ENCODE peak calls at places on chromosomes 13 and 19, in five cellular contexts. C is psoas muscle, G is Peyer's patch, P is AG04449, O is bronchial epithelial cell. M is an unnamed sample.

GRCh38 chr19:29588095-29588494 is 18.0 kb upstream of the POP4 start:
- DNase-seq in C (no peak), G (no peak), P (no peak), O (no peak), M (no peak)

GRCh38 chr19:18804139-18804601 is 13.1 kb upstream of the COMP start:
- DNase-seq in C (no peak), G (no peak), P (no peak), O (no peak), M (no peak)

GRCh38 chr13:52812941-52813340 is 35.5 kb downstream of the PCDH8 start:
- DNase-seq in C (no peak), G (no peak), P (no peak), O (no peak), M (peak)

GRCh38 chr19:12833747-12834417 is 497 bp downstream of the RTBDN start:
- DNase-seq in C (no peak), G (no peak), P (no peak), O (no peak), M (peak)

GRCh38 chr13:110272227-110272626 is 34.7 kb downstream of the COL4A1 start:
- DNase-seq in C (no peak), G (no peak), P (no peak), O (no peak), M (no peak)

GRCh38 chr19:792361-792885 is 4.8 kb upstream of the PTBP1 start:
- DNase-seq in C (no peak), G (no peak), P (no peak), O (no peak), M (no peak)

GRCh38 chr19:58274771-58275199 is 4.0 kb upstream of the ZNF8 start:
- DNase-seq in C (no peak), G (no peak), P (no peak), O (peak), M (no peak)

GRCh38 chr19:16199275-16199932 is 1.7 kb downstream of the AP1M1 start:
- DNase-seq in C (no peak), G (no peak), P (no peak), O (peak), M (no peak)

GRCh38 chr19:1383014-1383310 is 745 bp upstream of the NDUFS7 start:
- DNase-seq in C (no peak), G (no peak), P (peak), O (no peak), M (no peak)

GRCh38 chr19:15288146-15288963 is 44.0 kb downstream of the BRD4 start:
- DNase-seq in C (no peak), G (peak), P (no peak), O (no peak), M (peak)

GRCh38 chr13:98950705-98951104 is 27.2 kb downstream of the DOCK9 start:
- DNase-seq in C (no peak), G (no peak), P (no peak), O (no peak), M (no peak)

GRCh38 chr13:71867101-71867814 is at the start of gene DACH1:
- DNase-seq in C (peak), G (no peak), P (no peak), O (peak), M (peak)

GRCh38 chr13:75723927-75724326 is 87.8 kb downstream of the LMO7 start:
- DNase-seq in C (no peak), G (no peak), P (no peak), O (no peak), M (no peak)

GRCh38 chr13:75724742-75725504 is 88.8 kb downstream of the LMO7 start:
- DNase-seq in C (no peak), G (no peak), P (no peak), O (peak), M (no peak)

GRCh38 chr13:75721307-75721706 is 85.2 kb downstream of the LMO7 start:
- DNase-seq in C (no peak), G (no peak), P (no peak), O (no peak), M (no peak)

GRCh38 chr13:75725784-75726183 is 89.7 kb downstream of the LMO7 start:
- DNase-seq in C (no peak), G (no peak), P (no peak), O (peak), M (no peak)

DNA sequence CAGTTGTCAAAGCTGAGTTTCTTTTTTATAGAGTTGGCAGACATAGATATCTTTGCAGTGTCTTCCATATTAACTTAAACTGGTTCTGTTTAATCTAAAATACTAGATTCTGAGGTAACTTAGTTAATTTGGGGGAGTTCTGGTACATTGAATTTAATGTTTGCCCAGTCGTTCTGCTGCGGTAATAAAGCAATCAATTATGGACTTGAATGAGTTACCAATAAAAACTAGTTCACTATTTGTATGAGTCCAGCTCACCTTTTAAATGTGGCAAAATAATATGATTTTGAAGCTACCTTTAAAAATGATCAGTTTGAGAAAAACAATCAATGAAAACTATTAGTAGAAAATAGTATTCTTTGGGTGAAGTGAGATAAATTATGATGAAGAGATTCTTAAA is 90.2 kb downstream of the LMO7 start:
- DNase-seq in C (no peak), G (no peak), P (no peak), O (no peak), M (no peak)
- H3K4me3 ChIP-seq in C (no peak), G (no peak), P (no peak), O (no peak), M (no peak)

GRCh38 chr13:113758651-113759524 is at the start of gene TMEM255B:
- DNase-seq in C (peak), G (peak), P (no peak), O (peak), M (peak)
- H3K4me3 ChIP-seq in C (peak), G (peak), P (peak), O (peak), M (peak)

GRCh38 chr19:4584670-4585460 is 25.4 kb upstream of the SEMA6B start:
- DNase-seq in C (no peak), G (no peak), P (no peak), O (no peak), M (no peak)

GRCh38 chr19:4585556-4585955 is 26.1 kb upstream of the SEMA6B start:
- DNase-seq in C (no peak), G (no peak), P (no peak), O (no peak), M (no peak)

GRCh38 chr19:4582980-4583842 is 23.7 kb upstream of the SEMA6B start:
- DNase-seq in C (no peak), G (no peak), P (no peak), O (no peak), M (no peak)

GRCh38 chr19:4582112-4582553 is 22.6 kb upstream of the SEMA6B start:
- DNase-seq in C (no peak), G (no peak), P (no peak), O (no peak), M (no peak)

GRCh38 chr19:4583961-4584669 is 24.6 kb upstream of the SEMA6B start:
- DNase-seq in C (no peak), G (no peak), P (no peak), O (no peak), M (peak)
- H3K4me3 ChIP-seq in C (peak), G (peak), P (peak), O (peak), M (no peak)

GRCh38 chr19:33175156-33175782 is 18.9 kb upstream of the LRP3 start:
- DNase-seq in C (no peak), G (no peak), P (no peak), O (no peak), M (no peak)
- H3K4me3 ChIP-seq in C (peak), G (no peak), P (peak), O (no peak), M (no peak)

GRCh38 chr13:97175041-97175440 is 47.1 kb upstream of the MBNL2 start:
- DNase-seq in C (no peak), G (no peak), P (no peak), O (no peak), M (no peak)

GRCh38 chr13:97185291-97185690 is 36.8 kb upstream of the MBNL2 start:
- DNase-seq in C (no peak), G (no peak), P (no peak), O (no peak), M (no peak)

GRCh38 chr13:97182065-97182890 is 39.9 kb upstream of the MBNL2 start:
- DNase-seq in C (no peak), G (no peak), P (no peak), O (peak), M (no peak)

GRCh38 chr13:97174638-97175037 is 47.5 kb upstream of the MBNL2 start:
- DNase-seq in C (no peak), G (no peak), P (no peak), O (peak), M (no peak)

DNA sequence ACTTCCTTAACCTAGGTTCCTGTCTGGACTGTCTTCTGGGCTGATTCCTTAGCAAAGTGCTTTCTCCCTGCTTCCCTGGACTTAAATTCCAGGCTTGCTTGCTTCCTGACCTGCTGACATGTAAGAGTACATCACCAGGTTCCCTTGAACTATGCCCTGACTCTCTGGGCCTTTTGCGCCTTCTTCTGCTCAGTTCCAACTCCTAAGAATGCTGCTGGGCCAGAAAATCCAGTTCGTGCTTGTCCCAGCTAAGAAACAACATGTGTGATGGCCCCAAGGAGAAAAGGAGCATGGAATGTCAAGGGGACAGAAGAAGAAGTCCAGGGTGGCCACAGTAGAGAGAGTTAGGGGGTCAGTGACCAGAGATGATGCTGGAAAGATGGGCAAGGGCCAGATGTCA is 42.6 kb upstream of the MBNL2 start:
- DNase-seq in C (no peak), G (no peak), P (no peak), O (peak), M (no peak)
- H3K4me3 ChIP-seq in C (no peak), G (no peak), P (no peak), O (no peak), M (no peak)

GRCh38 chr19:34367424-34367957 is 2.5 kb downstream of the GPI start:
- DNase-seq in C (no peak), G (no peak), P (no peak), O (no peak), M (no peak)
- H3K4me3 ChIP-seq in C (peak), G (no peak), P (no peak), O (no peak), M (no peak)

M was measured in GM12865.